ENCODE peak calls at places on chromosomes 2 and 18, in four cellular contexts. One of them, this sample, is unnamed.

GRCh38 chr18:45802814-45803492 is 22.5 kb upstream of the SIGLEC15 start:
- DNase-seq in Peyer's patch: no peak
- DNase-seq in breast epithelium: no peak
- DNase-seq in H1: no peak
- DNase-seq in this sample: peak; percentile 22

GRCh38 chr2:42864641-42865280 is 72.4 kb upstream of the HAAO start:
- DNase-seq in Peyer's patch: no peak
- DNase-seq in H1: no peak
- DNase-seq in breast epithelium: no peak
- DNase-seq in this sample: no peak

GRCh38 chr2:207390302-207391095 is 139.3 kb upstream of the CREB1 start:
- DNase-seq in Peyer's patch: no peak
- DNase-seq in H1: no peak
- DNase-seq in breast epithelium: no peak
- DNase-seq in this sample: no peak

GRCh38 chr2:217964658-217965161 is 38.1 kb downstream of the TNS1 start:
- DNase-seq in H1: no peak
- DNase-seq in Peyer's patch: peak; percentile 34
- DNase-seq in breast epithelium: peak; percentile 34
- DNase-seq in this sample: no peak

GRCh38 chr2:15800489-15801329 is 139.6 kb upstream of the MYCN start:
- DNase-seq in H1: no peak
- DNase-seq in breast epithelium: no peak
- DNase-seq in Peyer's patch: no peak
- DNase-seq in this sample: no peak

GRCh38 chr2:86000131-86000937 is 105.4 kb downstream of the POLR1A start:
- DNase-seq in Peyer's patch: no peak
- DNase-seq in breast epithelium: peak; percentile 41
- DNase-seq in H1: no peak
- DNase-seq in this sample: no peak

GRCh38 chr2:172734711-172735645 is 667 bp upstream of the RAPGEF4 start:
- DNase-seq in breast epithelium: no peak
- DNase-seq in H1: no peak
- DNase-seq in Peyer's patch: no peak
- DNase-seq in this sample: no peak

GRCh38 chr2:72134997-72135800 is 12.5 kb downstream of the CYP26B1 start:
- DNase-seq in Peyer's patch: peak; percentile 33
- DNase-seq in breast epithelium: no peak
- DNase-seq in H1: no peak
- DNase-seq in this sample: no peak

GRCh38 chr2:42859006-42859552 is 66.7 kb upstream of the HAAO start:
- DNase-seq in Peyer's patch: no peak
- DNase-seq in breast epithelium: no peak
- DNase-seq in H1: peak; percentile 19
- DNase-seq in this sample: peak; percentile 54

GRCh38 chr2:48586433-48586832 is 31.2 kb upstream of the GTF2A1L start:
- DNase-seq in Peyer's patch: no peak
- DNase-seq in H1: no peak
- DNase-seq in breast epithelium: no peak
- DNase-seq in this sample: no peak

GRCh38 chr2:52405958-52406357 is 1361.6 kb upstream of the CHAC2 start:
- DNase-seq in H1: no peak
- DNase-seq in breast epithelium: no peak
- DNase-seq in Peyer's patch: no peak
- DNase-seq in this sample: no peak

GRCh38 chr2:127025357-127026062 is 81.4 kb downstream of the BIN1 start:
- DNase-seq in breast epithelium: no peak
- DNase-seq in Peyer's patch: peak; percentile 69
- DNase-seq in H1: peak; percentile 57
- DNase-seq in this sample: peak; percentile 40

GRCh38 chr2:8159211-8159965 is 522.5 kb upstream of the ID2 start:
- DNase-seq in Peyer's patch: no peak
- DNase-seq in breast epithelium: no peak
- DNase-seq in H1: no peak
- DNase-seq in this sample: no peak

GRCh38 chr2:27071990-27072830 is 756 bp upstream of the OST4 start:
- DNase-seq in H1: no peak
- DNase-seq in Peyer's patch: no peak
- DNase-seq in breast epithelium: no peak
- DNase-seq in this sample: no peak

GRCh38 chr2:221741496-221742211 is 169.6 kb upstream of the EPHA4 start:
- DNase-seq in Peyer's patch: no peak
- DNase-seq in breast epithelium: no peak
- DNase-seq in H1: no peak
- DNase-seq in this sample: no peak

GRCh38 chr2:3105814-3106569 is 271.6 kb downstream of the EIPR1 start:
- DNase-seq in H1: no peak
- DNase-seq in Peyer's patch: no peak
- DNase-seq in breast epithelium: no peak
- DNase-seq in this sample: no peak

GRCh38 chr18:9661564-9661963 is 46.5 kb upstream of the RAB31 start:
- DNase-seq in H1: no peak
- DNase-seq in Peyer's patch: no peak
- DNase-seq in breast epithelium: no peak
- DNase-seq in this sample: no peak

GRCh38 chr2:9206991-9207640 is 504 bp downstream of the ASAP2 start:
- DNase-seq in breast epithelium: no peak
- DNase-seq in H1: no peak
- DNase-seq in Peyer's patch: peak; percentile 72
- DNase-seq in this sample: no peak

GRCh38 chr2:170723446-170723958 is 8.4 kb downstream of the SP5 start:
- DNase-seq in Peyer's patch: no peak
- DNase-seq in breast epithelium: no peak
- DNase-seq in H1: no peak
- DNase-seq in this sample: no peak

GRCh38 chr2:239498576-239498975 is 97.8 kb upstream of the HDAC4 start:
- DNase-seq in Peyer's patch: no peak
- DNase-seq in H1: no peak
- DNase-seq in breast epithelium: no peak
- DNase-seq in this sample: no peak

GRCh38 chr2:159072795-159073194 is 104.4 kb downstream of the TANC1 start:
- DNase-seq in Peyer's patch: no peak
- DNase-seq in breast epithelium: no peak
- DNase-seq in H1: no peak
- DNase-seq in this sample: no peak

GRCh38 chr18:56083889-56084288 is 495.9 kb upstream of the TCF4 start:
- DNase-seq in Peyer's patch: no peak
- DNase-seq in breast epithelium: no peak
- DNase-seq in H1: no peak
- DNase-seq in this sample: no peak

GRCh38 chr18:11981633-11982366 is 493 bp downstream of the IMPA2 start:
- DNase-seq in H1: no peak
- DNase-seq in Peyer's patch: peak; percentile 69
- DNase-seq in breast epithelium: no peak
- DNase-seq in this sample: no peak

GRCh38 chr2:76640905-76641304 is 881.3 kb downstream of the LRRTM4 start:
- DNase-seq in breast epithelium: no peak
- DNase-seq in H1: no peak
- DNase-seq in Peyer's patch: no peak
- DNase-seq in this sample: no peak

GRCh38 chr2:54332386-54332785 is 76.4 kb upstream of the TSPYL6 start:
- DNase-seq in Peyer's patch: no peak
- DNase-seq in breast epithelium: no peak
- DNase-seq in H1: no peak
- DNase-seq in this sample: no peak

GRCh38 chr2:37471994-37472393 is 127.6 kb downstream of the QPCT start:
- DNase-seq in Peyer's patch: no peak
- DNase-seq in breast epithelium: no peak
- DNase-seq in H1: no peak
- DNase-seq in this sample: no peak

GRCh38 chr2:170324640-170325046 is 146.7 kb downstream of the MYO3B start:
- DNase-seq in breast epithelium: no peak
- DNase-seq in Peyer's patch: no peak
- DNase-seq in H1: peak; percentile 75
- DNase-seq in this sample: no peak

GRCh38 chr18:64208531-64208930 is 59.6 kb upstream of the LINC00305 start:
- DNase-seq in H1: no peak
- DNase-seq in breast epithelium: no peak
- DNase-seq in Peyer's patch: peak; percentile 52
- DNase-seq in this sample: no peak

GRCh38 chr2:127569274-127570065 is 34.0 kb downstream of the MYO7B start:
- DNase-seq in H1: no peak
- DNase-seq in breast epithelium: no peak
- DNase-seq in Peyer's patch: no peak
- DNase-seq in this sample: peak; percentile 66

GRCh38 chr2:30652271-30652910 is 154.9 kb downstream of the CAPN13 start:
- DNase-seq in breast epithelium: no peak
- DNase-seq in Peyer's patch: no peak
- DNase-seq in H1: peak; percentile 21
- DNase-seq in this sample: no peak

GRCh38 chr2:178417916-178418315 is 33.1 kb downstream of the PRKRA start:
- DNase-seq in Peyer's patch: no peak
- DNase-seq in breast epithelium: no peak
- DNase-seq in H1: no peak
- DNase-seq in this sample: no peak

GRCh38 chr2:178413472-178414265 is 37.3 kb downstream of the PRKRA start:
- DNase-seq in Peyer's patch: peak; percentile 72
- DNase-seq in H1: peak; percentile 59
- DNase-seq in breast epithelium: peak; percentile 63
- DNase-seq in this sample: peak; percentile 25

GRCh38 chr2:178415979-178416378 is 35.0 kb downstream of the PRKRA start:
- DNase-seq in H1: no peak
- DNase-seq in breast epithelium: no peak
- DNase-seq in Peyer's patch: no peak
- DNase-seq in this sample: no peak

GRCh38 chr2:178412047-178412446 is 38.9 kb downstream of the PRKRA start:
- DNase-seq in H1: no peak
- DNase-seq in breast epithelium: no peak
- DNase-seq in Peyer's patch: peak; percentile 62
- DNase-seq in this sample: no peak

GRCh38 chr2:178414266-178415247 is 36.4 kb downstream of the PRKRA start:
- DNase-seq in breast epithelium: peak; percentile 89
- DNase-seq in H1: peak; percentile 66
- DNase-seq in Peyer's patch: peak; percentile 77
- DNase-seq in this sample: peak; percentile 70
- H3K27ac ChIP-seq in breast epithelium: peak overlapping the region; percentile 93
- H3K27ac ChIP-seq in H1: no peak overlapping the region
- H3K27ac ChIP-seq in Peyer's patch: peak overlapping the region; percentile 77
- H3K27ac ChIP-seq in this sample: peak overlapping the region; percentile 96

GRCh38 chr2:241579281-241579680 is 20.7 kb downstream of the BOK start:
- DNase-seq in H1: no peak
- DNase-seq in breast epithelium: no peak
- DNase-seq in Peyer's patch: no peak
- DNase-seq in this sample: no peak

GRCh38 chr2:241582806-241583205 is 24.3 kb downstream of the BOK start:
- DNase-seq in breast epithelium: no peak
- DNase-seq in Peyer's patch: no peak
- DNase-seq in H1: no peak
- DNase-seq in this sample: no peak

GRCh38 chr2:241584446-241584845 is 25.9 kb downstream of the BOK start:
- DNase-seq in breast epithelium: no peak
- DNase-seq in H1: no peak
- DNase-seq in Peyer's patch: no peak
- DNase-seq in this sample: no peak

GRCh38 chr2:241586564-241587264 is 28.2 kb downstream of the BOK start:
- DNase-seq in Peyer's patch: no peak
- DNase-seq in H1: no peak
- DNase-seq in breast epithelium: no peak
- DNase-seq in this sample: no peak

DNA sequence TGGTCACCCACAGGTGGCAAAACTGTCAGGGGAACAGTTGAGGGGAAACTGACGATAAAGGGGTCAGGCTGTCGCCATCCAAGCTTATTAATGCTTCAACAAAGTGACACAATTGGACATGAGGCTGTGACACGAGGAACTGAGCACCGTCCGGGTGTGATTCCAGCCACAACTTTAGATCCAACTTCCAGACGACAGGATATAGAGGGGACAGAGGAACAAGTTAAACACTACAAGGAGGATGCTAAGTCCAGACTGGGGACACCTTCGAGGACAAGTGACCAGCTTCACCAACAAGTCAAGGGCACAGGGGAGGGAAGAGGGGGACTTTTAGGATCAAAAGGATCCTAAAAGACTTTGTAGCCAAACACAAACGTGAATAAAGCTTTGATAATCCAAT is 23.8 kb downstream of the BOK start:
- DNase-seq in H1: no peak
- DNase-seq in breast epithelium: no peak
- DNase-seq in Peyer's patch: no peak
- DNase-seq in this sample: no peak
- H3K36me3 ChIP-seq in H1: peaks cover 29% of the 10 kb centered on the region
- H3K36me3 ChIP-seq in breast epithelium: no peaks in the 10 kb centered on the region
- H3K36me3 ChIP-seq in Peyer's patch: no peaks in the 10 kb centered on the region
- H3K36me3 ChIP-seq in this sample: peaks cover 34% of the 10 kb centered on the region

GRCh38 chr2:723761-724160 is 46.6 kb upstream of the TMEM18 start:
- DNase-seq in Peyer's patch: no peak
- DNase-seq in H1: no peak
- DNase-seq in breast epithelium: no peak
- DNase-seq in this sample: no peak

GRCh38 chr2:725464-725863 is 48.3 kb upstream of the TMEM18 start:
- DNase-seq in breast epithelium: no peak
- DNase-seq in H1: no peak
- DNase-seq in Peyer's patch: no peak
- DNase-seq in this sample: no peak

GRCh38 chr2:728165-728564 is 51.0 kb upstream of the TMEM18 start:
- DNase-seq in Peyer's patch: no peak
- DNase-seq in breast epithelium: no peak
- DNase-seq in H1: no peak
- DNase-seq in this sample: no peak

GRCh38 chr2:727071-727470 is 49.9 kb upstream of the TMEM18 start:
- DNase-seq in H1: no peak
- DNase-seq in breast epithelium: no peak
- DNase-seq in Peyer's patch: no peak
- DNase-seq in this sample: no peak

DNA sequence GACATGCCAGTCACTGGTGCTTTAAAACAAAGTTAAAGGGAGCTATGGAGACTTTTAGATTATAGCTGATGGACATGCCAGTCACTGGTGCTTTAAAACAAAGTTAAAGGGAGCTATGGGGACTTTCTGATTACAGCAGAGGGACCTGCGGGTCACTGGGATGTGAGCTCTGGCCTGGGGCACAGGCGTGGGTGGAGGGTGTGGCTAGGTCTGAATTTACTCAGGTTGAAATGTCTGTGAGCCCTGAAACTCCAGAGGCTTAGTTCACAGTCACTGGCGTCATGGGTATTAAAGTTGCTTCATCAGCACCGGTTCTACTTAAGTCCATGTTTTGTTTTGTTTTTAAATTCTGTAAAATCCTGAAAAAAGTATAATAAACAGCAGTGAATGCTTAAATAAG is 49.0 kb upstream of the TMEM18 start:
- DNase-seq in breast epithelium: no peak
- DNase-seq in Peyer's patch: no peak
- DNase-seq in H1: no peak
- DNase-seq in this sample: no peak
- H3K9me3 ChIP-seq in breast epithelium: no peaks in the 10 kb centered on the region
- H3K9me3 ChIP-seq in Peyer's patch: no peaks in the 10 kb centered on the region
- H3K9me3 ChIP-seq in H1: no peaks in the 10 kb centered on the region
- H3K9me3 ChIP-seq in this sample: no peaks in the 10 kb centered on the region

GRCh38 chr2:113391073-113391472 is 46.4 kb upstream of the ZNG1B start:
- DNase-seq in breast epithelium: no peak
- DNase-seq in H1: no peak
- DNase-seq in Peyer's patch: no peak
- DNase-seq in this sample: no peak
- H3K27ac ChIP-seq in breast epithelium: no peak overlapping the region
- H3K27ac ChIP-seq in H1: no peak overlapping the region
- H3K27ac ChIP-seq in Peyer's patch: no peak overlapping the region
- H3K27ac ChIP-seq in this sample: no peak overlapping the region

This sample was measured in thoracic aorta.